ENCODE peak calls at places on chromosomes 12 and 14, in eight cellular contexts. One of them, this sample, is unnamed. For H3K9me3, the result is how much of the 10 kb centered on the place peaks cover.

GRCh38 chr12:104658085-104658484 is 201.3 kb downstream of the CHST11 start:
- DNase-seq in breast epithelium: no peak
- DNase-seq in A549: no peak
- DNase-seq in IMR-90: no peak
- DNase-seq in suprapubic skin: no peak
- DNase-seq in body of pancreas: no peak
- DNase-seq in Panc1: no peak
- DNase-seq in AG04450: no peak
- DNase-seq in this sample: no peak

GRCh38 chr12:104303538-104304151 is at the start of gene EID3:
- DNase-seq in A549: peak
- DNase-seq in suprapubic skin: peak
- DNase-seq in body of pancreas: peak
- DNase-seq in IMR-90: peak
- DNase-seq in breast epithelium: peak
- DNase-seq in Panc1: no peak
- DNase-seq in AG04450: no peak
- DNase-seq in this sample: peak

GRCh38 chr12:54439521-54440255 is 20.6 kb upstream of the ITGA5 start:
- DNase-seq in AG04450: peak
- DNase-seq in breast epithelium: no peak
- DNase-seq in A549: peak
- DNase-seq in suprapubic skin: no peak
- DNase-seq in IMR-90: peak
- DNase-seq in body of pancreas: no peak
- DNase-seq in Panc1: no peak
- DNase-seq in this sample: no peak

GRCh38 chr14:83419420-83419819 is 1885.8 kb upstream of the SEL1L start:
- DNase-seq in A549: no peak
- DNase-seq in Panc1: no peak
- DNase-seq in breast epithelium: no peak
- DNase-seq in body of pancreas: peak
- DNase-seq in AG04450: no peak
- DNase-seq in IMR-90: no peak
- DNase-seq in suprapubic skin: no peak
- DNase-seq in this sample: no peak

GRCh38 chr12:52391618-52392002 is 6.2 kb upstream of the KRT84 start:
- DNase-seq in Panc1: no peak
- DNase-seq in IMR-90: no peak
- DNase-seq in suprapubic skin: no peak
- DNase-seq in AG04450: no peak
- DNase-seq in body of pancreas: peak
- DNase-seq in A549: peak
- DNase-seq in breast epithelium: peak
- DNase-seq in this sample: peak

GRCh38 chr14:103899316-103899715 is 28.9 kb upstream of the TDRD9 start:
- DNase-seq in A549: no peak
- DNase-seq in Panc1: no peak
- DNase-seq in suprapubic skin: no peak
- DNase-seq in IMR-90: no peak
- DNase-seq in breast epithelium: no peak
- DNase-seq in body of pancreas: no peak
- DNase-seq in AG04450: no peak
- DNase-seq in this sample: no peak

GRCh38 chr12:53098982-53099651 is 1.6 kb downstream of the IGFBP6 start:
- DNase-seq in Panc1: peak
- DNase-seq in breast epithelium: peak
- DNase-seq in A549: peak
- DNase-seq in body of pancreas: peak
- DNase-seq in suprapubic skin: peak
- DNase-seq in IMR-90: peak
- DNase-seq in AG04450: peak
- DNase-seq in this sample: peak

GRCh38 chr14:86815341-86815740 is 1177.6 kb downstream of the GALC start:
- DNase-seq in A549: no peak
- DNase-seq in body of pancreas: no peak
- DNase-seq in breast epithelium: no peak
- DNase-seq in suprapubic skin: no peak
- DNase-seq in IMR-90: no peak
- DNase-seq in AG04450: no peak
- DNase-seq in Panc1: no peak
- DNase-seq in this sample: no peak

GRCh38 chr12:27279836-27280235 is 35.8 kb downstream of the STK38L start:
- DNase-seq in IMR-90: no peak
- DNase-seq in Panc1: no peak
- DNase-seq in breast epithelium: no peak
- DNase-seq in body of pancreas: no peak
- DNase-seq in suprapubic skin: no peak
- DNase-seq in AG04450: no peak
- DNase-seq in A549: no peak
- DNase-seq in this sample: no peak

GRCh38 chr12:65891987-65892481 is 67.8 kb downstream of the HMGA2 start:
- DNase-seq in suprapubic skin: peak
- DNase-seq in A549: peak
- DNase-seq in AG04450: peak
- DNase-seq in Panc1: peak
- DNase-seq in IMR-90: peak
- DNase-seq in breast epithelium: peak
- DNase-seq in body of pancreas: peak
- DNase-seq in this sample: peak

GRCh38 chr12:38588618-38589309 is 272.2 kb downstream of the ALG10B start:
- DNase-seq in Panc1: no peak
- DNase-seq in AG04450: no peak
- DNase-seq in suprapubic skin: no peak
- DNase-seq in A549: no peak
- DNase-seq in IMR-90: no peak
- DNase-seq in body of pancreas: no peak
- DNase-seq in breast epithelium: no peak
- DNase-seq in this sample: no peak

GRCh38 chr12:120687570-120688289 is 781 bp downstream of the MLEC start:
- DNase-seq in body of pancreas: peak
- DNase-seq in suprapubic skin: peak
- DNase-seq in breast epithelium: no peak
- DNase-seq in Panc1: no peak
- DNase-seq in IMR-90: no peak
- DNase-seq in A549: no peak
- DNase-seq in AG04450: no peak
- DNase-seq in this sample: peak

GRCh38 chr14:64709126-64709525 is 4.9 kb downstream of the PLEKHG3 start:
- DNase-seq in A549: no peak
- DNase-seq in IMR-90: no peak
- DNase-seq in breast epithelium: no peak
- DNase-seq in AG04450: no peak
- DNase-seq in body of pancreas: no peak
- DNase-seq in suprapubic skin: no peak
- DNase-seq in Panc1: no peak
- DNase-seq in this sample: no peak

GRCh38 chr14:64713677-64714076 is 9.5 kb downstream of the PLEKHG3 start:
- DNase-seq in IMR-90: no peak
- DNase-seq in Panc1: no peak
- DNase-seq in body of pancreas: no peak
- DNase-seq in suprapubic skin: no peak
- DNase-seq in AG04450: no peak
- DNase-seq in A549: no peak
- DNase-seq in breast epithelium: no peak
- DNase-seq in this sample: no peak

GRCh38 chr14:64708148-64709004 is 4.2 kb downstream of the PLEKHG3 start:
- DNase-seq in A549: peak
- DNase-seq in AG04450: no peak
- DNase-seq in Panc1: no peak
- DNase-seq in body of pancreas: peak
- DNase-seq in suprapubic skin: peak
- DNase-seq in breast epithelium: no peak
- DNase-seq in IMR-90: peak
- DNase-seq in this sample: no peak

GRCh38 chr14:64707661-64708060 is 3.4 kb downstream of the PLEKHG3 start:
- DNase-seq in A549: peak
- DNase-seq in body of pancreas: peak
- DNase-seq in suprapubic skin: peak
- DNase-seq in breast epithelium: no peak
- DNase-seq in IMR-90: peak
- DNase-seq in AG04450: peak
- DNase-seq in Panc1: peak
- DNase-seq in this sample: peak

DNA sequence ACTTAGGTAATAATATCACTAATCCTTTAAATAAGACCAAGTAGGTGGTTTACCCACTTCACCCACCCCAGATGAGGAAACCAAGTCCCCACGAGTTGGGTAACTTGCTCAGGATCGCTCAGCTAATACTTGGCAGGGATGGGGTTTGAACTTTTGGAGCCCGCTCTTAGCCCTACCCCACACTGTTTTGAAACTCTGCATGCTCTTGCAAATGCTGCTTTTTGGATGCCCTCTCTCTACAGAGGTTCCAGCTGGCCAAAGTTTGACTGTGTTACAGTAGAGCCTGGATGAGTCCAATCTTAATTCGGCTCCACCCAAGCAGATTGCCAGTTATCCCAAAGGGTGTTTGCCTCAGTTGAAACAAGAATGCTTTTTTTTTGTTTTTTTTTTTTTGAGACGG is 6.8 kb downstream of the PLEKHG3 start:
- DNase-seq in breast epithelium: no peak
- DNase-seq in Panc1: no peak
- DNase-seq in body of pancreas: no peak
- DNase-seq in suprapubic skin: peak
- DNase-seq in A549: no peak
- DNase-seq in AG04450: no peak
- DNase-seq in IMR-90: no peak
- DNase-seq in this sample: no peak
- H3K4me3 ChIP-seq in breast epithelium: no peak
- H3K4me3 ChIP-seq in Panc1: no peak
- H3K4me3 ChIP-seq in body of pancreas: no peak
- H3K4me3 ChIP-seq in suprapubic skin: no peak
- H3K4me3 ChIP-seq in A549: no peak
- H3K4me3 ChIP-seq in AG04450: no peak
- H3K4me3 ChIP-seq in IMR-90: no peak
- H3K4me3 ChIP-seq in this sample: no peak

GRCh38 chr12:98329589-98329988 is 185.8 kb upstream of the TMPO start:
- DNase-seq in Panc1: no peak
- DNase-seq in A549: no peak
- DNase-seq in suprapubic skin: no peak
- DNase-seq in IMR-90: no peak
- DNase-seq in breast epithelium: no peak
- DNase-seq in body of pancreas: no peak
- DNase-seq in AG04450: no peak
- DNase-seq in this sample: no peak
- H3K9me3 ChIP-seq in Panc1: under half
- H3K9me3 ChIP-seq in A549: under half
- H3K9me3 ChIP-seq in suprapubic skin: under half
- H3K9me3 ChIP-seq in IMR-90: under half
- H3K9me3 ChIP-seq in breast epithelium: under half
- H3K9me3 ChIP-seq in body of pancreas: under half
- H3K9me3 ChIP-seq in AG04450: under half
- H3K9me3 ChIP-seq in this sample: under half

DNA sequence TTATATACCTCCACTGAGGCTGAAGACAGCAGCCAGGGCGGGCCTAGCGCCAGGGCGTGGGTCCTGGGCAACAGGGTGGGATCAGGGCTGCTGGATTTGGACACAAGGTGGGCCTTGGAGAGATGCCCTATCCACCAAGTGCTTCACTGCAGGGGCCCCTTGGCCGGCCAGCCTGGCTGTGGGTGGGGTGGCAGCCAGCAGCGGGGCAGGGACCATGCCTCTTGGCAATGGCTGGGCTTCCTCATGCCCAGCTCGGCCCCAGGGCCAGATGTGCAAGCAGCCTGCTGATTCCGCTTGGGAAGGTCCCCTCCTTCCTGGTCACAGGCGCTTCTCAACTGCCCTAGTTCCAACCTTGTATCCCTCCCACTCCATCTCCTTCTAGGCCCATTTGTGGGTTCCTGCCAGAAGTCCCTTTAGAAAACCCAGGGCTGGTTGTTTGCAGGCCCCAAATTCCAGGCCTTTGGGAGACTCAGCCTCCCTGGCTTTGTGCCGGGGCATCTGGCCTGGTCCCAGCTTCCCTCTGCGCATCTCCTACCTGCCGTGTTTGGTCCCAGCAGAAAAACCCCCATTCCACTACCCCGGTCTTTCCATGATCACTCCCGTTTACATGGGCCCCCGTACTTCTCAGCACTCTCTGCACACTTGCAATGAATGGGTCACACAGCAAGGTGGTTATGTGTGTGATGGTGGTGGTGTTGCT is 15.1 kb downstream of the KMT5A start:
- DNase-seq in breast epithelium: no peak
- DNase-seq in suprapubic skin: no peak
- DNase-seq in IMR-90: no peak
- DNase-seq in A549: no peak
- DNase-seq in body of pancreas: no peak
- DNase-seq in AG04450: no peak
- DNase-seq in Panc1: no peak
- DNase-seq in this sample: peak
- H3K4me3 ChIP-seq in breast epithelium: no peak
- H3K4me3 ChIP-seq in suprapubic skin: no peak
- H3K4me3 ChIP-seq in IMR-90: no peak
- H3K4me3 ChIP-seq in A549: no peak
- H3K4me3 ChIP-seq in body of pancreas: no peak
- H3K4me3 ChIP-seq in AG04450: no peak
- H3K4me3 ChIP-seq in Panc1: no peak
- H3K4me3 ChIP-seq in this sample: peak

GRCh38 chr12:34352098-34352497 is 329.8 kb downstream of the ALG10 start:
- DNase-seq in suprapubic skin: no peak
- DNase-seq in A549: no peak
- DNase-seq in AG04450: no peak
- DNase-seq in breast epithelium: no peak
- DNase-seq in IMR-90: no peak
- DNase-seq in body of pancreas: no peak
- DNase-seq in Panc1: no peak
- DNase-seq in this sample: no peak
- H3K9me3 ChIP-seq in suprapubic skin: under half
- H3K9me3 ChIP-seq in A549: under half
- H3K9me3 ChIP-seq in AG04450: half or more
- H3K9me3 ChIP-seq in breast epithelium: half or more
- H3K9me3 ChIP-seq in IMR-90: under half
- H3K9me3 ChIP-seq in body of pancreas: under half
- H3K9me3 ChIP-seq in Panc1: under half
- H3K9me3 ChIP-seq in this sample: under half